ENCODE peak calls at places on chromosomes 3 and 15, in four cellular contexts. C is CD4-positive, alpha-beta T cell; A is activated CD8-positive, alpha-beta memory T cell treated with anti-CD3 and anti-CD28 coated beads, Interleukin-2, amount 50 U/mL, for 48 hours; I is glutamatergic neuron. M is an unnamed sample.

GRCh38 chr15:89141885-89142284 is 53.6 kb downstream of the ABHD2 start:
- DNase-seq in C (no peak), A (no peak), I (no peak), M (no peak)

GRCh38 chr15:69597061-69597592 is 144.5 kb downstream of the RPLP1 start:
- DNase-seq in C (no peak), A (no peak), I (no peak), M (no peak)

GRCh38 chr3:49813497-49814174 is at the start of gene UBA7:
- DNase-seq in C (peak), A (peak), I (no peak), M (no peak)

GRCh38 chr3:17935217-17935616 is 192.8 kb upstream of the TBC1D5 start:
- DNase-seq in C (no peak), A (no peak), I (no peak), M (no peak)

GRCh38 chr3:193782747-193783146 is 189.7 kb downstream of the OPA1 start:
- DNase-seq in C (no peak), A (no peak), I (no peak), M (no peak)

GRCh38 chr3:163368168-163368567 is 1710.1 kb downstream of the SI start:
- DNase-seq in C (no peak), A (no peak), I (no peak), M (no peak)

GRCh38 chr3:64299206-64299605 is 73.9 kb upstream of the PRICKLE2 start:
- DNase-seq in C (no peak), A (no peak), I (no peak), M (no peak)

GRCh38 chr3:41974223-41974622 is 12.3 kb upstream of the ULK4 start:
- DNase-seq in C (no peak), A (no peak), I (no peak), M (no peak)

GRCh38 chr3:66450389-66451022 is 50.3 kb downstream of the LRIG1 start:
- DNase-seq in C (no peak), A (no peak), I (no peak), M (no peak)

GRCh38 chr3:45896956-45897355 is 10.6 kb downstream of the CCR9 start:
- DNase-seq in C (no peak), A (no peak), I (no peak), M (no peak)

GRCh38 chr3:191388823-191389222 is 58.5 kb upstream of the UTS2B start:
- DNase-seq in C (no peak), A (no peak), I (no peak), M (no peak)

GRCh38 chr15:39680868-39681267 is 100.0 kb downstream of the THBS1 start:
- DNase-seq in C (no peak), A (no peak), I (no peak), M (no peak)

GRCh38 chr3:34260266-34260990 is 462.0 kb downstream of the PDCD6IP start:
- DNase-seq in C (no peak), A (no peak), I (peak), M (no peak)

GRCh38 chr15:85620321-85621044 is 174.2 kb downstream of the KLHL25 start:
- DNase-seq in C (no peak), A (no peak), I (no peak), M (no peak)

GRCh38 chr3:194485876-194486539 is 794 bp downstream of the ATP13A3 start:
- DNase-seq in C (peak), A (peak), I (no peak), M (peak)

GRCh38 chr15:54033954-54034458 is 55.8 kb downstream of the UNC13C start:
- DNase-seq in C (no peak), A (no peak), I (no peak), M (no peak)

GRCh38 chr3:42012378-42012934 is 50.6 kb upstream of the ULK4 start:
- DNase-seq in C (no peak), A (no peak), I (no peak), M (peak)

GRCh38 chr3:46926447-46926846 is 48.9 kb downstream of the PTH1R start:
- DNase-seq in C (no peak), A (no peak), I (no peak), M (no peak)

GRCh38 chr3:13556937-13557336 is 8.0 kb downstream of the FBLN2 start:
- DNase-seq in C (no peak), A (no peak), I (no peak), M (no peak)

GRCh38 chr3:175150812-175151411 is 291.8 kb downstream of the NAALADL2 start:
- DNase-seq in C (no peak), A (no peak), I (no peak), M (no peak)

GRCh38 chr15:44726136-44726535 is 10.2 kb upstream of the TRIM69 start:
- DNase-seq in C (no peak), A (no peak), I (no peak), M (no peak)

GRCh38 chr3:183653209-183654064 is 18.0 kb downstream of the KLHL24 start:
- DNase-seq in C (no peak), A (no peak), I (no peak), M (no peak)